ENCODE peak calls at places on chromosomes 7 and 10, in four cellular contexts. C is dorsolateral prefrontal cortex; W is CD4-positive, alpha-beta memory T cell; P is brain microvascular endothelial cell. S is an unnamed sample.

GRCh38 chr7:129908181-129908580 is 44.6 kb downstream of the UBE2H start:
- DNase-seq in C (no peak), W (no peak), P (no peak), S (peak)

GRCh38 chr7:46059308-46060020 is 138.4 kb upstream of the IGFBP3 start:
- DNase-seq in C (no peak), W (no peak), P (no peak), S (no peak)

GRCh38 chr10:8114741-8115340 is 60.4 kb downstream of the GATA3 start:
- DNase-seq in C (no peak), W (no peak), P (no peak), S (no peak)

GRCh38 chr7:47492720-47493119 is 89.2 kb downstream of the TNS3 start:
- DNase-seq in C (no peak), W (no peak), P (no peak), S (no peak)

GRCh38 chr10:86979977-86980448 is 11.7 kb downstream of the ADIRF start:
- DNase-seq in C (no peak), W (no peak), P (no peak), S (no peak)

GRCh38 chr10:29994833-29995232 is 64.6 kb downstream of the JCAD start:
- DNase-seq in C (no peak), W (no peak), P (no peak), S (no peak)

GRCh38 chr7:158025651-158026600 is 561.7 kb downstream of the PTPRN2 start:
- DNase-seq in C (no peak), W (no peak), P (no peak), S (no peak)

GRCh38 chr10:22978287-22978686 is 50.4 kb downstream of the ARMC3 start:
- DNase-seq in C (no peak), W (no peak), P (no peak), S (no peak)

GRCh38 chr7:42677751-42678231 is 234.1 kb downstream of the C7orf25 start:
- DNase-seq in C (no peak), W (no peak), P (peak), S (peak)

GRCh38 chr7:33744293-33744692 is 161.0 kb upstream of the BMPER start:
- DNase-seq in C (no peak), W (no peak), P (no peak), S (peak)

GRCh38 chr7:116805100-116805544 is 57.3 kb upstream of the CAPZA2 start:
- DNase-seq in C (no peak), W (no peak), P (no peak), S (peak)

GRCh38 chr7:157615101-157615817 is 278.5 kb downstream of the DNAJB6 start:
- DNase-seq in C (peak), W (peak), P (no peak), S (no peak)

GRCh38 chr10:121085386-121085785 is 234.2 kb downstream of the WDR11 start:
- DNase-seq in C (peak), W (no peak), P (no peak), S (no peak)

GRCh38 chr7:80699030-80699638 is 60.7 kb downstream of the CD36 start:
- DNase-seq in C (no peak), W (no peak), P (no peak), S (peak)

GRCh38 chr7:130356121-130356759 is 11.6 kb downstream of the CPA5 start:
- DNase-seq in C (no peak), W (no peak), P (peak), S (peak)

GRCh38 chr7:159013181-159013690 is 131.4 kb downstream of the VIPR2 start:
- DNase-seq in C (no peak), W (no peak), P (no peak), S (no peak)

GRCh38 chr7:112484671-112485097 is 3.9 kb downstream of the LSMEM1 start:
- DNase-seq in C (no peak), W (no peak), P (peak), S (peak)

GRCh38 chr10:119677904-119678755 is 26.9 kb downstream of the BAG3 start:
- DNase-seq in C (no peak), W (no peak), P (no peak), S (no peak)

GRCh38 chr10:75019360-75019759 is 92.1 kb upstream of the SAMD8 start:
- DNase-seq in C (no peak), W (peak), P (no peak), S (peak)

DNA sequence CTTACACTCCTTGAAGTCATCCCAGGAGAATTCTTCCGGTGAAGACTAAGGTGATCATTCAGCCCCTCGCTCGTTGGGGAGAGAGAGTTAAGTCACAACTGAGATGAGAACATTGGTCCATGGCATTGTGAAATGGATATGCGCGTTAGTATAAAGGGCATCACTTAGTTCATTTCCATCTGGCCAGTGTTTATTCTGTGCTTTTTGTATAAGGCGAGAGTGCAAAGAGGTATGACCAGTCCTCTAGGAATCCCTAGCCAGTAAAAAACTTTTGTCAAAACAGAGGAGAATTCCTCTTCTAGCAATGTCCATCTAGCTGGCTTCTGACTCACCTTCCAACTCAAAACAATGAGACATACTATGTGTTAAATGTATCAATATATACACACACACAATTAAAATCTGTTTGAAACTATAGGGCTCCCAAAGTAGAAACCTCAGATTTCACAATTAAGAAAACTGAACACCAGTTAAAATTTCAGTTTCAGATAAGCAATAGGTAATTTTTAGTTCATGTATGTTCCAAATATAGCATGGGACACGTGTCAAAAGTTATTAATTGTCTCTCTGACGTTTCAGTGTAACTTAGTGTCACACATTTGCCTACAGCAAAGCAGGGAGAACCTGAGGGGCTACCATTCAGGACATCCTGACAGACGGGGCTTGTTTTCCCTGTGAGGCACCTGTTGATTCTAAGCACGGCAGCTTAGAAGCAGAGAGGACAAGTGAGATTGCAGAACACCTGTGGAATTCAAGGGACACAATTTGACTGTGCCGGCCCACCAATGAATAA is 158.9 kb downstream of the KLF6 start:
- DNase-seq in C (no peak), W (no peak), P (peak), S (no peak)
- H3K27ac ChIP-seq in C (no peak), W (no peak), P (peak), S (no peak)

GRCh38 chr10:125027889-125028288 is 86.0 kb downstream of the ZRANB1 start:
- DNase-seq in C (no peak), W (no peak), P (no peak), S (no peak)

GRCh38 chr10:125026974-125027735 is 85.2 kb downstream of the ZRANB1 start:
- DNase-seq in C (no peak), W (no peak), P (no peak), S (no peak)

GRCh38 chr10:125029584-125030242 is 87.8 kb downstream of the ZRANB1 start:
- DNase-seq in C (no peak), W (no peak), P (no peak), S (no peak)

GRCh38 chr10:125026036-125026931 is 84.4 kb downstream of the ZRANB1 start:
- DNase-seq in C (no peak), W (no peak), P (no peak), S (no peak)

GRCh38 chr10:125028291-125028867 is 86.5 kb downstream of the ZRANB1 start:
- DNase-seq in C (no peak), W (no peak), P (no peak), S (no peak)
- H3K27ac ChIP-seq in C (no peak), W (no peak), P (no peak), S (peak)

DNA sequence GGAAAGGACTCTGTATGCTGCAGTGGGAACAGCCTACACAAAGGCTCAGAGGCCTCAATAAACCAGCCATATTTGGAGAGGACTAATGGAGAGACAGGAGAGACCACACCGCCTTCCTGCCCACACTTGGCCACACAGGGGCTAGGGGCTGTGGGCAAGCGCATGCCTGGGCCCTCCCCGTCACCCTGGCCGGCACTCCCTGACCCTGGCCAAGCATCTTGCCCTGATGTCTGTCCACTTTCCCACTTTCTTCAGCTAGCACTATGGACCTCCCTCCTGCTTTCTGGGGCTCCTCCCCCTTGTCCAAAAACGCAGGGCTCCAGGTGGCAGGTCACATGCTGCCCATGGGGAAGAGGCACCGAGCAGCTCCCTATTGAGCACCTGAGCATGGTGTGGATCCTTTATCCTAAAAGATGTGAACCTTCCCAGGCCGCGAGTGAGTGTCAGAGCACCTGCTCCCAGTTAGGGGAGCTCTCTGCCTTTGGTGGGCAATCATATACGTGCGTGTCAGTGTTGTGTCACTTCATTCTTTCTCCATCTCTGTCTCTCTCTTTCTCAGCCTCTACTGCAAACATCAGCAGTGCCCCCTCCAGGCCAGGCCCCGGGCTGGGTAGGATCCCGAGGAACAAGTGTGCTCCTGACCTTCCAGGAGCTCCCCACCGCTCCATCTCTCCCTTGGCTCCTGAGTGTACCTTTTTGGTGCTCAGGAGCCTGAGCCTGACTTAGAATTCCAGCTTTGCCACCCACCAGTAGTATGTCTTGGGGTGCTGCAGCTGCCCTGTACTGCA is 74.0 kb downstream of the ZMIZ1 start:
- DNase-seq in C (no peak), W (no peak), P (no peak), S (no peak)
- H3K27ac ChIP-seq in C (no peak), W (no peak), P (no peak), S (no peak)

GRCh38 chr10:32023264-32023663 is 33.0 kb downstream of the KIF5B start:
- DNase-seq in C (no peak), W (no peak), P (no peak), S (no peak)
- H3K27ac ChIP-seq in C (no peak), W (no peak), P (no peak), S (peak)

DNA sequence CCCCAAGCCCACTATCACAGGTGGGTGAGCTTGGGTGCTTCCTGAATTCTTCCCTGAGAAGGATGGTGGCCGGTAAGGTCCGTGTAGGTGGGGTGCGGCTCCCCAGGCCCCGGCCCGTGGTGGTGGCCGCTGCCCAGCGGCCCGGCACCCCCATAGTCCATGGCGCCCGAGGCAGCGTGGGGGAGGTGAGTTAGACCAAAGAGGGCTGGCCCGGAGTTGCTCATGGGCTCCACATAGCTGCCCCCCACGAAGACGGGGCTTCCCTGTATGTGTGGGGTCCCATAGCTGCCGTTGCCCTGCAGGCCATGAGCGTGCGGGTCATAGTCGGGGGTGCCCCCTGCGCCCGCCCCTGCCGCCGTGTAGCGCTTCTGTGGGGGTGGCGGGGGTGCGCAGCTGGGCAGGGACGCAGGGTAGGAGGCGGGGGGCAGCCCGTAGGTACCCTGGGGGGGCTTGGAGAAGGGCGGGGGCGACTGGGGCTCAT is 5.5 kb upstream of the HOXA2 start:
- DNase-seq in C (no peak), W (no peak), P (no peak), S (no peak)
- H3K27ac ChIP-seq in C (no peak), W (no peak), P (no peak), S (no peak)

DNA sequence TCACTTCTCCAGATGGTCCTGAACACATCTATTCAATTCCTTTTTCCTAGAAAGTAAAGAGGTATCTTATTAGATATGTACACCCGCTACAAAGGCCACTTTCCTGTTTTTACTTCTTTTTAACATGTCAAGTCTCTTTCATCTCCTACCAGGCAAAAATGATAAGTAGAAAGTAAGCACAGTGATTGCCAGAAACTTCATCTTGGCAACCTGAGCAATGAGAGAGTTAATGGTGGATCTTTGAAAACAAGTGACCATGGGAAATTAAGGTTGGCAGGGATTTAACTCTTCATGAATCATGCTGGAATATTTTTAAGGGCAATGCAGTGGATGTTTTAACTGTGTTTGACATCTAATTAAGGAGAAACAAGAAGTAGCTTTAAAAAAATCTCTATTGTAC is 2.7 kb downstream of the SEMA3A start:
- DNase-seq in C (no peak), W (no peak), P (no peak), S (peak)
- H3K27ac ChIP-seq in C (no peak), W (no peak), P (no peak), S (peak)

GRCh38 chr10:115033898-115034297 is 59.3 kb upstream of the ATRNL1 start:
- DNase-seq in C (no peak), W (no peak), P (no peak), S (no peak)

GRCh38 chr10:115026041-115026779 is 67.0 kb upstream of the ATRNL1 start:
- DNase-seq in C (peak), W (no peak), P (no peak), S (no peak)

GRCh38 chr10:115028419-115028818 is 64.7 kb upstream of the ATRNL1 start:
- DNase-seq in C (no peak), W (no peak), P (no peak), S (no peak)

GRCh38 chr10:115029452-115030375 is 63.5 kb upstream of the ATRNL1 start:
- DNase-seq in C (no peak), W (no peak), P (no peak), S (no peak)

GRCh38 chr10:115030483-115031200 is 62.5 kb upstream of the ATRNL1 start:
- DNase-seq in C (no peak), W (no peak), P (no peak), S (no peak)
- H3K27ac ChIP-seq in C (peak), W (no peak), P (no peak), S (no peak)

GRCh38 chr7:128406147-128406985 is 3.4 kb downstream of the IMPDH1 start:
- DNase-seq in C (no peak), W (no peak), P (no peak), S (no peak)
- H3K27ac ChIP-seq in C (no peak), W (no peak), P (no peak), S (peak)

GRCh38 chr7:91264924-91265681 is 870 bp downstream of the FZD1 start:
- DNase-seq in C (peak), W (no peak), P (no peak), S (peak)

GRCh38 chr7:91266067-91266930 is 2.1 kb downstream of the FZD1 start:
- DNase-seq in C (no peak), W (no peak), P (no peak), S (peak)

GRCh38 chr7:91264083-91264923 is at the start of gene FZD1:
- DNase-seq in C (peak), W (peak), P (peak), S (peak)

GRCh38 chr7:91265693-91266066 is 1.4 kb downstream of the FZD1 start:
- DNase-seq in C (no peak), W (no peak), P (no peak), S (no peak)

GRCh38 chr7:91263359-91264082 is 712 bp upstream of the FZD1 start:
- DNase-seq in C (peak), W (no peak), P (no peak), S (peak)
- H3K27ac ChIP-seq in C (peak), W (no peak), P (no peak), S (peak)